ENCODE peak calls at places on chromosomes 13 and 19, in seven cellular contexts. C is sigmoid colon, S is K562, B is A549, E is SK-N-SH, R is HepG2, O is transverse colon. N is an unnamed sample. For H3K4me1, the result is how much of the 10 kb centered on the place peaks cover.

GRCh38 chr13:37716395-37716794 is 117.8 kb upstream of the POSTN start:
- DNase-seq in B (no peak), O (no peak), R (no peak), S (no peak), E (no peak), C (no peak), N (no peak)

GRCh38 chr19:34321735-34322134 is 43.3 kb upstream of the GPI start:
- DNase-seq in B (no peak), R (no peak), S (no peak), E (no peak), C (peak), O (no peak), N (no peak)

GRCh38 chr19:44574201-44574950 is 39.0 kb upstream of the IGSF23 start:
- DNase-seq in C (no peak), E (no peak), B (no peak), S (no peak), O (no peak), R (no peak), N (no peak)

GRCh38 chr13:85137516-85137915 is 661.7 kb downstream of the SLITRK6 start:
- DNase-seq in E (peak), R (no peak), B (no peak), S (no peak), O (no peak), C (no peak), N (no peak)

GRCh38 chr13:48194392-48194754 is 38.6 kb upstream of the ITM2B start:
- DNase-seq in E (no peak), S (no peak), B (no peak), C (no peak), O (no peak), R (no peak), N (no peak)

GRCh38 chr13:101116826-101117225 is 299.5 kb downstream of the NALCN start:
- DNase-seq in C (no peak), S (no peak), B (no peak), R (no peak), E (no peak), O (no peak), N (no peak)

GRCh38 chr19:10621966-10622365 is 3.4 kb upstream of the SLC44A2 start:
- DNase-seq in B (no peak), S (no peak), O (no peak), C (no peak), R (no peak), E (no peak), N (no peak)

GRCh38 chr19:19170053-19170945 is at the start of gene MEF2B:
- DNase-seq in R (peak), O (peak), C (no peak), S (peak), E (peak), B (peak), N (no peak)

GRCh38 chr13:95709101-95709500 is 32.2 kb downstream of the DNAJC3 start:
- DNase-seq in C (no peak), S (no peak), E (no peak), O (no peak), R (no peak), B (no peak), N (no peak)

GRCh38 chr19:8241646-8242045 is 32.5 kb downstream of the CERS4 start:
- DNase-seq in O (no peak), C (no peak), B (no peak), E (no peak), R (no peak), S (no peak), N (no peak)

GRCh38 chr19:40668991-40669614 is 21.3 kb downstream of the NUMBL start:
- DNase-seq in S (no peak), O (no peak), R (no peak), B (no peak), C (no peak), E (no peak), N (no peak)

GRCh38 chr13:85278851-85279250 is 520.4 kb downstream of the SLITRK6 start:
- DNase-seq in C (no peak), R (no peak), S (no peak), E (peak), O (no peak), B (no peak), N (no peak)

GRCh38 chr19:17429661-17430101 is 9.8 kb downstream of the MVB12A start:
- DNase-seq in C (peak), E (no peak), R (no peak), O (no peak), B (no peak), S (no peak), N (no peak)
- TF ChIP-seq EP300 in C (no peak), E (no peak), R (no peak), O (no peak), B (no peak), S (no peak), N (no peak)

DNA sequence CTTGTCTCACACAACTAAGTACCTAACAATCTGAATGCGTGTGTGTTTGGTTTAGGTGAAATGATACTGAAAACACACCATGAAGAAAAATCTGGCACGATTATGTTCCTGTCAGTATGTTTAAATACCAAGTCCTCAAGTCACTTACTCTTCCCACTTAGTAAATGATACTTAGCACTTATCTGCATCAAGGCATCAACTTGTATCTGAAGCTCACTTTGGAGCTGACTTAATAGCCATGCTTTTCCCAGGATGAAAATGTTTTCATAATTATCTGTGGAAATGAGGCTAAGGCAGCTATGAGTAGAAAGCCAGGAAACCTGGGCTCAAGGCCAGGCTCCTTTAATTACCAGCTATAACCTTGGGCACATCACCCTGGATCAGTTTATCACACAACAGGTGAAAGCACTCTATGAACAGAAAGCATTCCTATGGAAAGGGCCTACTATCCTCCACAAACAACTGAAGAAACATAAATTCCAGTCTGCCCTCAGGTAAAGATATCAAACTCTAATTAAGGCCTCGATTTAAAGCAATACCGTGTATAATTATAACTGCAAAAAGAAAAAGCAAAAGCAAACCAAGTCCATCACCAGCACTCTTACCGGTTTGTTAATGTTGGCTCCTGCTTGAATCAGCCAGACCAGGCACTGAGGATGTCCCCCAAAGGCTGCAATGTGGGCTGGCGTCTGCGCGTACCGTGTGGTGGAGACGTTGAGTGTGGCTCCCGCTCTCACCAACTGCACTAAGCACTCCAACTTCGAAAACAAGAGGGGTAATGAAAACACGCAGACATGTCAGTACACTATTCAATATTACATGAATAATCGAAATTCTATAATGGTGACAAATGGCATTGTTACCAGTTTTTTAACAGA is 4.6 kb downstream of the ANKRD10 start:
- DNase-seq in C (no peak), B (no peak), S (no peak), E (no peak), R (no peak), O (peak), N (no peak)
- H3K4me1 ChIP-seq in C (under half), B (under half), S (under half), E (under half), R (half or more), O (half or more), N (half or more)

DNA sequence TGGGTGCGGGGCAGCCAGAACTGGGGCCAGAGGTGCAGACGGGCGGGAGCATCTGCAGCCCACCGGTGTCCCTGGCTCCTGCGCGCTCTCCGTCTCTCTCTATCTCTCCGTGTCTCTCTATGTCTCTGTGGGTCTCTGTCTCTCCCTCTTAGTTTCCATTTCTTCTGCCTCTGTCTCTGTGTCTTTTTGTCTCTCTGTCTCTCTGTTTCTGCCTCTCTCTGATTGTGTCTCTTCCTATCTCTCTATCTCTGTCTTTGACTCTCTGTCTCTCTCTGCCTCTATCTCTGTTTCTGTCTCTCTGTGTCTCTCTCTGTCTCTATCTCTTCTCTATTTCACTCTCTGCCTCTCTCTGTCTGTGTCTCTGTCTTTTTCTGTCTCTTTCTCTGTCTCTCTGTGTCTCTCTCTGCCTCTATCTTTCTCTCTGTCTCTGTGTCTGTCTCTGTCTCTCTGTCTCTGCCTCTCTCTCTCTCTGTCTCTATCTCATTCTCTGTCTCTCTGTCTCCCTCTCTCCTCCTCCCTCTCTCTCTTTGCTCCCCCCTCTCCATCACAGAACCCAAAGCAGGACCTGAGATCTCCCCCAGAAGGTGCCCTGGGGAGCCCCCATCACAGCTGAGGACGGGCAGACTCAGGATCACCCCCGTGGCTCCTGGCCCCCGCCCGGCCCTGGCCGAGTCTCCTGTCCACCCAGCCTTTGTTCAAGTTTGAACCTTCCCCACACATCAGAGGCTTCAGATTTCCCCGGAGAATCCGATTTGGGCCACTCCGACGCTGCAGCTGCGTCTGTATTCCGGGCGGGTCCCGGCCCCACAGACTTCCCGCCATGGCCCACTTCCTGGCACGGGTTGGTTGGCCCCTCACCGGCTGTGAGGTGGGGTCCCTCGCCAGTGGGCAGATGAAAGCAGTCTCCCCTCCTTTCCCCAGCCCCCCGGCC is 48.6 kb upstream of the TCF3 start:
- DNase-seq in S (no peak), E (peak), B (no peak), O (no peak), R (no peak), C (no peak), N (no peak)
- H3K4me3 ChIP-seq in S (no peak), E (no peak), B (no peak), O (no peak), R (no peak), C (no peak), N (no peak)

GRCh38 chr19:3667766-3668165 is 32.5 kb downstream of the PIP5K1C start:
- DNase-seq in E (no peak), C (no peak), B (no peak), S (no peak), R (no peak), O (no peak), N (no peak)

GRCh38 chr19:3668331-3669133 is 31.7 kb downstream of the PIP5K1C start:
- DNase-seq in O (no peak), E (no peak), B (no peak), C (no peak), S (no peak), R (peak), N (no peak)

GRCh38 chr19:3670258-3670795 is 29.9 kb downstream of the PIP5K1C start:
- DNase-seq in B (peak), S (peak), C (peak), O (peak), E (no peak), R (no peak), N (peak)

GRCh38 chr19:3669616-3670257 is 30.5 kb downstream of the PIP5K1C start:
- DNase-seq in C (no peak), B (no peak), E (no peak), S (no peak), R (no peak), O (no peak), N (no peak)

GRCh38 chr19:3669134-3669436 is 31.2 kb downstream of the PIP5K1C start:
- DNase-seq in E (no peak), R (no peak), B (no peak), S (no peak), O (no peak), C (no peak), N (no peak)
- TF ChIP-seq EP300 in E (no peak), R (no peak), B (no peak), S (no peak), O (no peak), C (no peak), N (no peak)

GRCh38 chr13:41006951-41007350 is 12.2 kb downstream of the ELF1 start:
- DNase-seq in C (no peak), E (no peak), B (no peak), S (no peak), O (no peak), R (no peak), N (no peak)

GRCh38 chr13:41007359-41008118 is 11.6 kb downstream of the ELF1 start:
- DNase-seq in E (no peak), B (no peak), C (no peak), R (peak), O (no peak), S (no peak), N (no peak)

GRCh38 chr13:41004875-41005693 is 14.0 kb downstream of the ELF1 start:
- DNase-seq in E (no peak), S (no peak), R (no peak), O (no peak), C (no peak), B (no peak), N (no peak)

GRCh38 chr13:41006296-41006695 is 12.8 kb downstream of the ELF1 start:
- DNase-seq in C (no peak), O (no peak), E (no peak), B (no peak), S (no peak), R (no peak), N (no peak)

DNA sequence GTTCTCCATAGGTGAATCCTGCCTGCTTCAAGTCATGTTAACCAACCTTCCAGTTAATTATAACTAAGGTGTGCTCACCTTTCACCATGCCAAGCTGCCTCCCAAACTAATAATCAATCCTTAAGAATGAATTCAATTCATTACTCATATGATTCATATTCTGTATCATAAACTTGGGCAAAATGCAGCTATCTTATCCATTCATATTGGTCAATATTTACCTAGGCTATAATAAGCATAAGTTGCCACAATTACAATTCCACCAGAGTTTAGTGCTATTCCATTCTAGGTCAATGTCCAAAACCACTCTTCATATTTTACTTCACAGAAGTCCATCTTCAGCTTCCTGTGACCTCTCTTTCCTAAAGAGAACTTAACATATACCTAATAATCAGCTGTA is 13.4 kb downstream of the ELF1 start:
- DNase-seq in B (no peak), E (no peak), O (no peak), R (no peak), S (no peak), C (no peak), N (no peak)
- H3K4me1 ChIP-seq in B (half or more), E (under half), O (half or more), R (half or more), S (under half), C (under half), N (under half)

GRCh38 chr19:12527034-12527836 is 24.0 kb downstream of the ZNF564 start:
- DNase-seq in E (no peak), R (no peak), O (no peak), C (no peak), S (no peak), B (peak), N (no peak)
- H3K4me3 ChIP-seq in E (no peak), R (no peak), O (no peak), C (no peak), S (no peak), B (no peak), N (no peak)

GRCh38 chr19:678791-679388 is 2.7 kb downstream of the FSTL3 start:
- DNase-seq in E (no peak), O (no peak), R (no peak), B (no peak), C (no peak), S (no peak), N (no peak)

GRCh38 chr19:681029-681626 is 4.9 kb downstream of the FSTL3 start:
- DNase-seq in B (no peak), R (no peak), C (peak), E (peak), S (peak), O (peak), N (no peak)

GRCh38 chr19:677601-678380 is 1.6 kb downstream of the FSTL3 start:
- DNase-seq in E (no peak), C (no peak), S (no peak), O (no peak), R (no peak), B (peak), N (no peak)

GRCh38 chr19:680287-681028 is 4.3 kb downstream of the FSTL3 start:
- DNase-seq in R (peak), C (peak), O (peak), S (peak), B (peak), E (peak), N (peak)

GRCh38 chr19:679418-680286 is 3.5 kb downstream of the FSTL3 start:
- DNase-seq in S (peak), E (peak), C (peak), B (peak), O (peak), R (no peak), N (no peak)
- TF ChIP-seq EP300 in S (no peak), E (no peak), C (no peak), B (no peak), O (peak), R (no peak), N (peak)

GRCh38 chr19:14237011-14237941 is 31.3 kb upstream of the ADGRL1 start:
- DNase-seq in B (no peak), R (no peak), O (no peak), S (no peak), E (no peak), C (no peak), N (no peak)
- H3K4me1 ChIP-seq in B (under half), R (under half), O (under half), S (under half), E (under half), C (under half), N (under half)

DNA sequence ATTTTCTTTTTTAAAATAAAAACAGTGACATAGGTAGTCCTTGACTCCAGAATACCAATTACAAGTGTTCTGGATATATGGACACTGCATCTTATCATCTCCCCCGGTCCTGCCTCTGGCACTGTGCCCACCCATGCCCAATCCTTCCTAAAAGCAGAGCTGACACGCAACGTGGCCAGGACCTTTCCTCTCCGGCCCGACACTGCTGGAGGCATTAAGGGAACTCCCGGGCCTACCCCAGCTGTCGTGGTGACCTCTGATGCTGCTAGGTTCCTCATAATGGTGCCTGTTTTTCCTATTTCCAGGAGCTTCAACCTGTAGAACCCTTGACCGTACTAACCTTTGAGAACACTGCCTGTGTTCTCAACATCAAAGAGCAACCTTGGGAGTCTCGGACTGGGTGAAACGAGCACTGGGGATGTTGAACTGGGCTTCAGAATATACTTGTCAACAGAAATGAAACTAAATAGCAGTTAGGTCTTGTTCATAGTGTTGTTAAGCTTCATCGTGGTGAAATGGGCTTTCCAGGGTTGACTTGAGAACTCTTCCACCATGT is 13.9 kb upstream of the RNF113B start:
- DNase-seq in O (no peak), S (no peak), E (no peak), C (no peak), B (no peak), R (peak), N (no peak)
- H3K4me3 ChIP-seq in O (no peak), S (no peak), E (no peak), C (no peak), B (no peak), R (no peak), N (no peak)

N was measured in esophagus muscularis mucosa.